ENCODE peak calls at places on chromosomes 12 and 14, in nine cellular contexts. I, Z, P, E, K, B, V, G and D are unnamed samples.
A peak's percentile ranks its signal among the peaks of the same experiment; 100 is the strongest.

GRCh38 chr14:54881761-54882401 is 20.7 kb downstream of the GCH1 start:
- DNase-seq in P (no peak), K (peak; percentile 79), G (no peak), I (no peak), B (no peak), V (no peak), Z (no peak), E (no peak), D (no peak)

GRCh38 chr14:67984274-67984673 is 164.7 kb downstream of the RAD51B start:
- DNase-seq in P (no peak), B (no peak), K (no peak), G (no peak), V (no peak), I (no peak), Z (no peak), E (no peak), D (no peak)

GRCh38 chr12:122079038-122079531 is 529 bp downstream of the MLXIP start:
- DNase-seq in Z (peak; percentile 79), B (peak; percentile 75), G (no peak), P (no peak), E (peak; percentile 87), K (peak; percentile 39), V (peak; percentile 56), I (peak; percentile 48), D (no peak)

GRCh38 chr12:117789195-117789912 is 179.4 kb downstream of the KSR2 start:
- DNase-seq in G (no peak), V (no peak), I (no peak), K (no peak), B (no peak), Z (no peak), P (no peak), E (no peak), D (no peak)

GRCh38 chr14:79161576-79161975 is 991.4 kb downstream of the NRXN3 start:
- DNase-seq in Z (no peak), E (no peak), G (no peak), P (no peak), V (no peak), K (peak; percentile 23), I (peak; percentile 3), B (no peak), D (peak; percentile 49)

GRCh38 chr14:50860478-50861086 is 11.3 kb upstream of the ABHD12B start:
- DNase-seq in V (peak; percentile 67), G (peak; percentile 78), Z (peak; percentile 90), I (peak; percentile 78), E (peak; percentile 82), K (peak; percentile 92), P (peak; percentile 81), B (peak; percentile 90), D (peak; percentile 91)

GRCh38 chr12:49105504-49106120 is 5.0 kb downstream of the LMBR1L start:
- DNase-seq in Z (peak; percentile 79), V (no peak), B (no peak), I (no peak), E (no peak), K (peak; percentile 37), G (peak; percentile 59), P (no peak), D (no peak)

GRCh38 chr14:96268426-96269358 is 12.7 kb downstream of the BDKRB1 start:
- DNase-seq in G (peak; percentile 44), K (no peak), E (no peak), V (peak; percentile 70), P (no peak), B (peak; percentile 91), I (peak; percentile 78), Z (peak; percentile 83), D (peak; percentile 55)

GRCh38 chr12:88896958-88897357 is 316.7 kb upstream of the KITLG start:
- DNase-seq in B (no peak), G (no peak), Z (no peak), P (no peak), I (no peak), K (peak; percentile 90), V (no peak), E (no peak), D (no peak)

GRCh38 chr12:68020699-68021098 is 31.5 kb downstream of the IFNG-AS1 start:
- DNase-seq in B (no peak), P (no peak), E (no peak), V (no peak), G (no peak), K (no peak), Z (no peak), I (no peak), D (no peak)

GRCh38 chr12:68020049-68020448 is 30.8 kb downstream of the IFNG-AS1 start:
- DNase-seq in G (no peak), P (no peak), I (no peak), B (no peak), Z (no peak), E (no peak), V (no peak), K (no peak), D (no peak)

GRCh38 chr12:68016136-68016535 is 26.9 kb downstream of the IFNG-AS1 start:
- DNase-seq in K (no peak), P (no peak), E (no peak), V (no peak), Z (no peak), B (no peak), I (no peak), G (no peak), D (no peak)

GRCh38 chr12:68013181-68013580 is 23.9 kb downstream of the IFNG-AS1 start:
- DNase-seq in Z (no peak), V (no peak), P (no peak), B (no peak), G (no peak), I (no peak), K (no peak), E (no peak), D (no peak)

DNA sequence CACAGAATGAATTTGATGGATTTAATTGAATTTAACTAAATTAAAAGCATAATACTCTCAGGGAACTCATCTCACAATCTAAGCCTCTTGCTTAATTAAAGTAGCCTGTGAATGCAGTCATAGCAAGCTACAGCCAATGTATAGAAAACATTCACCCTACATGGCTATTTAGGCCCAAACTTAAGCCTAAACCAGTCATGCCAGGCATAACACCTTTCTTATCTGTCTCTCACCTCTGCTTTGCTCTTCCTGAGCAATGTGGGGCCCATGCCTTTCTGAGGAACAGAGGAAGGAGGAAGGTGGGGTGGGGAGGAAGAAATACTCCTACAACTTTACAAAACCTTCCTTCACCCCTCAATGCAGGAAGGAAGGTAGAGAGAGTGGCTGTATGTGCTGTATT is 29.1 kb downstream of the IFNG-AS1 start:
- DNase-seq in E (no peak), B (no peak), P (no peak), K (no peak), Z (no peak), V (no peak), G (no peak), I (no peak), D (no peak)
- H3K27ac ChIP-seq in E (no peak overlapping the region), B (no peak overlapping the region), P (no peak overlapping the region), K (no peak overlapping the region), Z (no peak overlapping the region), V (no peak overlapping the region), G (no peak overlapping the region), I (no peak overlapping the region), D (no peak overlapping the region)

GRCh38 chr12:57094194-57095160 is 5.6 kb downstream of the NAB2 start:
- DNase-seq in V (no peak), P (no peak), I (no peak), E (peak; percentile 47), B (no peak), Z (peak; percentile 73), K (no peak), G (no peak), D (no peak)

GRCh38 chr12:57092529-57092862 is 3.6 kb downstream of the NAB2 start:
- DNase-seq in G (no peak), B (no peak), E (peak; percentile 36), K (no peak), Z (peak; percentile 32), I (no peak), V (no peak), P (no peak), D (no peak)

GRCh38 chr12:57092876-57093411 is 4.0 kb downstream of the NAB2 start:
- DNase-seq in G (no peak), E (no peak), Z (peak; percentile 57), I (no peak), B (peak; percentile 58), P (no peak), K (no peak), V (no peak), D (no peak)

GRCh38 chr12:57091633-57092528 is 3.0 kb downstream of the NAB2 start:
- DNase-seq in B (no peak), P (no peak), E (peak; percentile 55), I (no peak), K (no peak), V (no peak), G (no peak), Z (peak; percentile 70), D (no peak)

DNA sequence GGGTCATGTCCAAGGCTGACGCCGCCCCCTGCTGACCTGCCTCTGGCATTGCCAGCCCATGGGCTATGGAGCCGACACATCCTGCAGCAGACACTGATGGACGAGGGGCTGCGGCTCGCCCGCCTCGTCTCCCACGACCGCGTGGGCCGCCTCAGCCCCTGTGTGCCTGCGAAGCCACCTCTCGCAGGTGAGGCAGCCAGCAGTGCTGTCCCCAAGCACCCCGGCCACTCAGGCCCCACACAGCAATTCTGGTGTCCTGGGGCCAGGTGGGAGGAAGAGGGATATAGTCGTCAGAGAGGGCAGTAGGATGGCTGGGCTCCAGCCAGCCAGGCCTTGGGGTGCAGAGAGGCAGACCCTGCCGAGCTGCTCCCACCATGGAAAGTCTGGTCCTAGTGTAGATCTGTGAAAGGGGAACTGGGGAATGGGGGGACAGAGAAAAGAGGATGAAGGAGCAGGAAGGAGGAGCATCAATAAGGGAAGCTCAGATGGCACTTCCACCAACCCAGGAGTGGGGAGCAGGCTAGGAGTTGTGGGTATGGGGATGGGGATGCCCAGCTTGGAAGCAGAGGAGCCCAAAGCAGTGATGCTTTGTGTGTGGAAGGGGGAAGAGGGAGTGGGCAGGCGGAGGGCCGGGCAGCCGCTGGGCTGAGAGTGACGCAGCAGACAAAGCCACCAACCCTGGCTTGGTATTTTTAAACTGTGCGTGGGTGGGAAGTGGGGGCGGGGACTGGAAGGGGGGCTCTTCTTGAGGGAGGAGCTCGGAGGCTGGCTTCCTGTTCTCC is 4.7 kb downstream of the NAB2 start:
- DNase-seq in P (peak; percentile 25), I (peak; percentile 59), G (peak; percentile 83), Z (peak; percentile 95), V (peak; percentile 75), K (peak; percentile 38), B (peak; percentile 83), E (peak; percentile 83), D (peak; percentile 94)
- H3K4me3 ChIP-seq in P (no peak overlapping the region), I (no peak overlapping the region), G (no peak overlapping the region), Z (no peak overlapping the region), V (no peak overlapping the region), K (no peak overlapping the region), B (no peak overlapping the region), E (no peak overlapping the region), D (peak overlapping the region; percentile 2)

GRCh38 chr12:112130461-112130998 is 5.2 kb downstream of the TRAFD1 start:
- DNase-seq in Z (no peak), P (no peak), I (no peak), B (no peak), E (no peak), V (no peak), G (no peak), K (peak; percentile 72), D (peak; percentile 81)
- H3K27ac ChIP-seq in Z (no peak overlapping the region), P (peak overlapping the region; percentile 63), I (peak overlapping the region; percentile 72), B (peak overlapping the region; percentile 73), E (peak overlapping the region; percentile 75), V (peak overlapping the region; percentile 52), G (no peak overlapping the region), K (peak overlapping the region; percentile 22), D (peak overlapping the region; percentile 68)

DNA sequence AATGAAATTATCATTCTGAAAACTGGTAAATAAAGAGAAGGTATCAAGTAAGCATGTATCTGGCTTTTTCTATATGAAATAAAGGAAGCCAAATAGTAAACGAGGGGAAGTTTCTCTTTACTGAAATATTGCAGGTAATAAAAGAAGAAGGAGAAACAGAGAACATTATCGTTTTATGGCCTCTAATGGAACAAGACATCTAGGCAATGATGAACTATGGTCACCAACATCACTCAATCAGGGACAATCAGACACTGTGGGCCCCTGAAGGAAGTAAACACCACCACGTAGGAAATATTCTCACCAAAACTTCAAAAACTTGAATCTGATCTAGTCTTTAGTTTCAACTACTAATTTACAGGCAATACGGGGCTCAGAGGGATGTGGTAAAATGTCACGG is 15.9 kb downstream of the HEBP1 start:
- DNase-seq in Z (no peak), P (no peak), I (no peak), G (no peak), V (no peak), B (no peak), E (no peak), K (no peak), D (no peak)
- H3K4me3 ChIP-seq in Z (no peak overlapping the region), P (no peak overlapping the region), I (no peak overlapping the region), G (no peak overlapping the region), V (no peak overlapping the region), B (no peak overlapping the region), E (no peak overlapping the region), K (no peak overlapping the region), D (no peak overlapping the region)